ENCODE peak calls at places on chromosomes 11 and 22, in five cellular contexts. F is mammary epithelial cell; Y is activated CD8-positive, alpha-beta memory T cell treated with anti-CD3 and anti-CD28 coated beads for 4 hours; G is NCI-H1092 treated with DMSO at 0.1 percent for 48 hours; J is Jurkat, Clone E6-1. Q is an unnamed sample.

GRCh38 chr11:61907282-61907681 is 10.1 kb downstream of the RAB3IL1 start:
- DNase-seq in J (no peak), F (no peak), G (no peak), Y (no peak), Q (peak; percentile 54)

GRCh38 chr11:22938691-22939090 is 78.4 kb upstream of the CCDC179 start:
- DNase-seq in Y (no peak), F (no peak), J (no peak), G (no peak), Q (no peak)

GRCh38 chr11:134294664-134295063 is 18.5 kb downstream of the GLB1L3 start:
- DNase-seq in G (no peak), Y (no peak), J (no peak), F (no peak), Q (no peak)

GRCh38 chr11:16418698-16419097 is 62.4 kb upstream of the SOX6 start:
- DNase-seq in G (no peak), J (no peak), F (peak; percentile 25), Y (no peak), Q (no peak)

GRCh38 chr11:14643697-14644395 is at the start of gene PDE3B:
- DNase-seq in F (peak; percentile 36), J (peak; percentile 62), Y (peak; percentile 47), G (peak; percentile 76), Q (peak; percentile 93)

GRCh38 chr11:78961186-78961782 is 386.6 kb upstream of the NARS2 start:
- DNase-seq in F (peak; percentile 60), J (no peak), G (peak; percentile 84), Y (no peak), Q (no peak)

GRCh38 chr22:31148953-31149627 is 8.8 kb upstream of the PLA2G3 start:
- DNase-seq in J (peak; percentile 29), F (peak; percentile 48), Y (no peak), G (peak; percentile 72), Q (no peak)

GRCh38 chr11:26571861-26572654 is at the start of gene MUC15:
- DNase-seq in Y (no peak), F (no peak), G (no peak), J (no peak), Q (no peak)

GRCh38 chr22:49935561-49935960 is 17.1 kb downstream of the CRELD2 start:
- DNase-seq in G (no peak), Y (no peak), F (no peak), J (no peak), Q (no peak)

GRCh38 chr11:13907678-13908077 is 54.8 kb upstream of the SPON1 start:
- DNase-seq in F (no peak), J (no peak), G (no peak), Y (no peak), Q (no peak)

GRCh38 chr11:120259241-120259640 is 19.3 kb downstream of the POU2F3 start:
- DNase-seq in F (no peak), Y (no peak), G (no peak), J (no peak), Q (no peak)

GRCh38 chr22:48822278-48823233 is 1005.1 kb downstream of the BRD1 start:
- DNase-seq in F (no peak), G (no peak), J (no peak), Y (no peak), Q (no peak)

GRCh38 chr22:17578129-17578754 is 14.9 kb downstream of the SLC25A18 start:
- DNase-seq in Y (no peak), F (no peak), J (no peak), G (no peak), Q (peak; percentile 74)

GRCh38 chr11:126061707-126062678 is 673 bp downstream of the CDON start:
- DNase-seq in J (no peak), F (peak; percentile 35), G (peak; percentile 82), Y (peak; percentile 3), Q (peak; percentile 71)

GRCh38 chr11:94706211-94706610 is 61.9 kb upstream of the AMOTL1 start:
- DNase-seq in J (no peak), G (no peak), Y (no peak), F (peak; percentile 95), Q (no peak)

GRCh38 chr22:48546653-48547424 is 1280.8 kb downstream of the BRD1 start:
- DNase-seq in G (no peak), F (no peak), Y (no peak), J (no peak), Q (no peak)

Q was measured in Right ventricle myocardium inferior.